ENCODE peak calls at places on chromosomes 7 and 10, in eight cellular contexts. One of them, this sample, is unnamed.

GRCh38 chr10:5563991-5564536 is 39.3 kb downstream of the CALML3 start:
- DNase-seq in PC-3: peak; percentile 51
- DNase-seq in K562: no peak
- DNase-seq in mammary epithelial cell: peak; percentile 93
- DNase-seq in mesendoderm: no peak
- DNase-seq in neural progenitor cell: no peak
- DNase-seq in fibroblast of lung: no peak
- DNase-seq in neuronal stem cell: no peak
- DNase-seq in this sample: peak; percentile 66

GRCh38 chr7:100588438-100588837 is 2.3 kb downstream of the FBXO24 start:
- DNase-seq in mammary epithelial cell: no peak
- DNase-seq in fibroblast of lung: no peak
- DNase-seq in mesendoderm: no peak
- DNase-seq in neuronal stem cell: no peak
- DNase-seq in K562: peak; percentile 50
- DNase-seq in neural progenitor cell: peak; percentile 41
- DNase-seq in PC-3: peak; percentile 36
- DNase-seq in this sample: no peak

GRCh38 chr7:99289185-99289584 is 16.5 kb downstream of the MYH16 start:
- DNase-seq in mammary epithelial cell: no peak
- DNase-seq in neuronal stem cell: no peak
- DNase-seq in fibroblast of lung: no peak
- DNase-seq in mesendoderm: no peak
- DNase-seq in neural progenitor cell: no peak
- DNase-seq in K562: no peak
- DNase-seq in PC-3: no peak
- DNase-seq in this sample: no peak

GRCh38 chr7:90766814-90767564 is 170.9 kb downstream of the CDK14 start:
- DNase-seq in fibroblast of lung: peak; percentile 60
- DNase-seq in mesendoderm: no peak
- DNase-seq in neuronal stem cell: peak; percentile 18
- DNase-seq in PC-3: peak; percentile 70
- DNase-seq in mammary epithelial cell: peak; percentile 80
- DNase-seq in K562: no peak
- DNase-seq in neural progenitor cell: peak; percentile 62
- DNase-seq in this sample: no peak

GRCh38 chr10:18681971-18682403 is 22.8 kb downstream of the ARL5B start:
- DNase-seq in mesendoderm: no peak
- DNase-seq in PC-3: peak; percentile 86
- DNase-seq in mammary epithelial cell: peak; percentile 51
- DNase-seq in neuronal stem cell: no peak
- DNase-seq in neural progenitor cell: no peak
- DNase-seq in fibroblast of lung: no peak
- DNase-seq in K562: no peak
- DNase-seq in this sample: no peak

GRCh38 chr10:122331615-122332446 is 42.7 kb upstream of the PLEKHA1 start:
- DNase-seq in neuronal stem cell: no peak
- DNase-seq in neural progenitor cell: no peak
- DNase-seq in mammary epithelial cell: no peak
- DNase-seq in K562: no peak
- DNase-seq in mesendoderm: no peak
- DNase-seq in PC-3: no peak
- DNase-seq in fibroblast of lung: no peak
- DNase-seq in this sample: no peak

GRCh38 chr7:140674356-140674800 is 1.6 kb downstream of the ADCK2 start:
- DNase-seq in K562: no peak
- DNase-seq in mammary epithelial cell: no peak
- DNase-seq in mesendoderm: no peak
- DNase-seq in neural progenitor cell: no peak
- DNase-seq in PC-3: peak; percentile 25
- DNase-seq in neuronal stem cell: no peak
- DNase-seq in fibroblast of lung: no peak
- DNase-seq in this sample: no peak

GRCh38 chr10:3933733-3934132 is 148.7 kb upstream of the KLF6 start:
- DNase-seq in mammary epithelial cell: no peak
- DNase-seq in mesendoderm: no peak
- DNase-seq in fibroblast of lung: no peak
- DNase-seq in neural progenitor cell: no peak
- DNase-seq in K562: no peak
- DNase-seq in PC-3: no peak
- DNase-seq in neuronal stem cell: no peak
- DNase-seq in this sample: no peak

GRCh38 chr10:74223755-74224530 is 72.9 kb downstream of the ADK start:
- DNase-seq in neural progenitor cell: no peak
- DNase-seq in neuronal stem cell: no peak
- DNase-seq in PC-3: peak; percentile 99
- DNase-seq in K562: no peak
- DNase-seq in mesendoderm: peak; percentile 22
- DNase-seq in fibroblast of lung: peak; percentile 38
- DNase-seq in mammary epithelial cell: peak; percentile 80
- DNase-seq in this sample: no peak

GRCh38 chr10:72297281-72297967 is 23.7 kb downstream of the DDIT4 start:
- DNase-seq in mesendoderm: peak; percentile 49
- DNase-seq in fibroblast of lung: peak; percentile 88
- DNase-seq in neural progenitor cell: no peak
- DNase-seq in mammary epithelial cell: peak; percentile 74
- DNase-seq in neuronal stem cell: no peak
- DNase-seq in K562: peak; percentile 71
- DNase-seq in PC-3: peak; percentile 74
- DNase-seq in this sample: peak; percentile 97

GRCh38 chr10:3948843-3949242 is 163.8 kb upstream of the KLF6 start:
- DNase-seq in mesendoderm: no peak
- DNase-seq in neural progenitor cell: no peak
- DNase-seq in K562: no peak
- DNase-seq in neuronal stem cell: no peak
- DNase-seq in fibroblast of lung: peak; percentile 80
- DNase-seq in mammary epithelial cell: peak; percentile 33
- DNase-seq in PC-3: peak; percentile 88
- DNase-seq in this sample: no peak

GRCh38 chr10:6491841-6492609 is 88.1 kb downstream of the PRKCQ start:
- DNase-seq in mesendoderm: peak; percentile 70
- DNase-seq in neuronal stem cell: no peak
- DNase-seq in neural progenitor cell: no peak
- DNase-seq in fibroblast of lung: no peak
- DNase-seq in PC-3: no peak
- DNase-seq in mammary epithelial cell: peak; percentile 80
- DNase-seq in K562: no peak
- DNase-seq in this sample: no peak

GRCh38 chr10:97713351-97713827 is at the start of gene MARVELD1:
- DNase-seq in neuronal stem cell: peak; percentile 59
- DNase-seq in mammary epithelial cell: peak; percentile 66
- DNase-seq in neural progenitor cell: peak; percentile 79
- DNase-seq in fibroblast of lung: peak; percentile 87
- DNase-seq in K562: peak; percentile 51
- DNase-seq in PC-3: peak; percentile 54
- DNase-seq in mesendoderm: peak; percentile 91
- DNase-seq in this sample: peak; percentile 94

GRCh38 chr10:3467052-3467906 is 294.7 kb upstream of the PITRM1 start:
- DNase-seq in mesendoderm: peak; percentile 87
- DNase-seq in PC-3: peak; percentile 86
- DNase-seq in neuronal stem cell: no peak
- DNase-seq in neural progenitor cell: peak; percentile 32
- DNase-seq in fibroblast of lung: peak; percentile 96
- DNase-seq in mammary epithelial cell: peak; percentile 97
- DNase-seq in K562: no peak
- DNase-seq in this sample: peak; percentile 89

GRCh38 chr10:71840936-71841335 is 10.1 kb downstream of the PSAP start:
- DNase-seq in PC-3: no peak
- DNase-seq in neuronal stem cell: no peak
- DNase-seq in K562: no peak
- DNase-seq in neural progenitor cell: no peak
- DNase-seq in mesendoderm: no peak
- DNase-seq in mammary epithelial cell: no peak
- DNase-seq in fibroblast of lung: no peak
- DNase-seq in this sample: peak; percentile 41

GRCh38 chr7:159022238-159022993 is 122.3 kb downstream of the VIPR2 start:
- DNase-seq in neural progenitor cell: no peak
- DNase-seq in K562: no peak
- DNase-seq in PC-3: peak; percentile 85
- DNase-seq in mesendoderm: no peak
- DNase-seq in mammary epithelial cell: no peak
- DNase-seq in fibroblast of lung: no peak
- DNase-seq in neuronal stem cell: no peak
- DNase-seq in this sample: peak; percentile 53

GRCh38 chr10:99432047-99432446 is 1.6 kb upstream of the GOT1 start:
- DNase-seq in neuronal stem cell: no peak
- DNase-seq in mesendoderm: no peak
- DNase-seq in K562: no peak
- DNase-seq in PC-3: no peak
- DNase-seq in fibroblast of lung: no peak
- DNase-seq in neural progenitor cell: no peak
- DNase-seq in mammary epithelial cell: peak; percentile 6
- DNase-seq in this sample: no peak

GRCh38 chr7:149237502-149237901 is 1.9 kb upstream of the ZNF212 start:
- DNase-seq in fibroblast of lung: no peak
- DNase-seq in mammary epithelial cell: no peak
- DNase-seq in K562: no peak
- DNase-seq in neural progenitor cell: no peak
- DNase-seq in neuronal stem cell: no peak
- DNase-seq in mesendoderm: no peak
- DNase-seq in PC-3: no peak
- DNase-seq in this sample: no peak

GRCh38 chr7:29146082-29146706 is at the start of gene CPVL:
- DNase-seq in neuronal stem cell: peak; percentile 38
- DNase-seq in fibroblast of lung: no peak
- DNase-seq in neural progenitor cell: peak; percentile 64
- DNase-seq in K562: no peak
- DNase-seq in PC-3: peak; percentile 73
- DNase-seq in mammary epithelial cell: no peak
- DNase-seq in mesendoderm: peak; percentile 91
- DNase-seq in this sample: peak; percentile 90

GRCh38 chr7:98878365-98879197 is at the start of gene TRRAP:
- DNase-seq in neuronal stem cell: peak; percentile 72
- DNase-seq in neural progenitor cell: peak; percentile 92
- DNase-seq in mesendoderm: peak; percentile 81
- DNase-seq in PC-3: peak; percentile 63
- DNase-seq in K562: peak; percentile 89
- DNase-seq in mammary epithelial cell: peak; percentile 54
- DNase-seq in fibroblast of lung: peak; percentile 71
- DNase-seq in this sample: peak; percentile 91

DNA sequence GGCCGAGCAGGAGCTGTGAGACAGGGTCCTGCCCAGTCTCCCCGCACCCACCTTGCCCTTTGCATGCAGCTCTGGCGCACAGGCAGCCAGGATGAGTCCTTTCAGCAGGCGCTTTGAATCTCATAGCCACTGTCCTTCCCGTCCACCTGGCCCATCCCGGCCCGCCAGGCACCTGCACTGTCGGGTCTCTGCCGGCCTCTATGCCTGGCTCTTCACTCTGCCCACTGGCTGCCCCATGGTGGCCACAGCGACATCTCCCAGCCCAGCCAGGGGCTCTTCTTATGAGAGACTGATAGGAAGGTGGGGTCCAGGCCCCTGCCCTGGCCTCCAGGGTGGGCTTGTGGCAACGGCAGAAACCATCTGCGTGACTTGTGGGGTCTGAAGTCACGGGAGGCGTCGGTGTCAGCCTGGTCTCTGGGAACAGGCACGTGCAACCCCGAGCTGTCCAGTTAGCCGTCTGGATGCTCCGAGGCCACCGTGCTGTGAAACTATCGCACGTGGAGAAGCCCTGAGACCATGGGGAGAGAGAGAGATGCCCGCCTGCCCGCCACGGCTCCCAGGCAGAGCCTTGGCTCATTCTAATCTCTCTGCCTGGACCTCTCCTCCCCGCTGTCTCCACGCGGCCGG is 37.4 kb downstream of the FOXL3 start:
- DNase-seq in PC-3: no peak
- DNase-seq in fibroblast of lung: no peak
- DNase-seq in mammary epithelial cell: no peak
- DNase-seq in mesendoderm: no peak
- DNase-seq in neuronal stem cell: no peak
- DNase-seq in neural progenitor cell: no peak
- DNase-seq in K562: no peak
- DNase-seq in this sample: peak; percentile 76
- H3K9ac ChIP-seq in PC-3: no peak overlapping the region
- H3K9ac ChIP-seq in fibroblast of lung: no peak overlapping the region
- H3K9ac ChIP-seq in mammary epithelial cell: no peak overlapping the region
- H3K9ac ChIP-seq in mesendoderm: no peak overlapping the region
- H3K9ac ChIP-seq in neuronal stem cell: no peak overlapping the region
- H3K9ac ChIP-seq in neural progenitor cell: no peak overlapping the region
- H3K9ac ChIP-seq in K562: no peak overlapping the region
- H3K9ac ChIP-seq in this sample: no peak overlapping the region

DNA sequence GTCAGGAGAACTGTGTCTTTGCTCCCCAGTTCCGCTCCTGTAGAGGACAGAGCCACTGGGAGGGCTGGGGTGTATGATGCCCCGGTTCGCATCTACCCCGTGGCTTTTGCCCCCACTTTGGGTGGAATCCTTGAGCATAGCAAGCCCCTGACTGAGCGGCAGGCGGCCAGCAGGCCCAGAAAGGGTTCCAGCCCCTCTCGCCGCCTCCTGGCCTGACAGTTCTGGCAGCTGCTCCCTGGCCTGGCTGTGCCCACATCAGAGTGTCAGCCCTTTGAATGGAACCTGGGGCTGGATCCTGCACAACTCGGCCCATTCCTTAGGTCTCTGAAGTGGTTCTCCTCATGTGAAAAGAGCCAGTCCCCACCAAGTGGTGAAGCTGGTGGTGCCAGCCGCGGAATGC is 106.7 kb downstream of the GRK5 start:
- DNase-seq in mesendoderm: no peak
- DNase-seq in PC-3: no peak
- DNase-seq in fibroblast of lung: no peak
- DNase-seq in neural progenitor cell: no peak
- DNase-seq in K562: no peak
- DNase-seq in neuronal stem cell: no peak
- DNase-seq in mammary epithelial cell: no peak
- DNase-seq in this sample: no peak
- H3K27ac ChIP-seq in mesendoderm: no peak overlapping the region
- H3K27ac ChIP-seq in PC-3: no peak overlapping the region
- H3K27ac ChIP-seq in fibroblast of lung: peak overlapping the region; percentile 96
- H3K27ac ChIP-seq in neural progenitor cell: no peak overlapping the region
- H3K27ac ChIP-seq in K562: no peak overlapping the region
- H3K27ac ChIP-seq in neuronal stem cell: no peak overlapping the region
- H3K27ac ChIP-seq in mammary epithelial cell: no peak overlapping the region
- H3K27ac ChIP-seq in this sample: no peak overlapping the region

GRCh38 chr10:96708456-96708855 is 11.9 kb downstream of the PIK3AP1 start:
- DNase-seq in K562: no peak
- DNase-seq in mammary epithelial cell: no peak
- DNase-seq in neural progenitor cell: no peak
- DNase-seq in mesendoderm: no peak
- DNase-seq in neuronal stem cell: no peak
- DNase-seq in fibroblast of lung: no peak
- DNase-seq in PC-3: no peak
- DNase-seq in this sample: no peak
- H3K9ac ChIP-seq in K562: no peak overlapping the region
- H3K9ac ChIP-seq in mammary epithelial cell: no peak overlapping the region
- H3K9ac ChIP-seq in neural progenitor cell: no peak overlapping the region
- H3K9ac ChIP-seq in mesendoderm: no peak overlapping the region
- H3K9ac ChIP-seq in neuronal stem cell: no peak overlapping the region
- H3K9ac ChIP-seq in fibroblast of lung: no peak overlapping the region
- H3K9ac ChIP-seq in PC-3: no peak overlapping the region
- H3K9ac ChIP-seq in this sample: no peak overlapping the region

DNA sequence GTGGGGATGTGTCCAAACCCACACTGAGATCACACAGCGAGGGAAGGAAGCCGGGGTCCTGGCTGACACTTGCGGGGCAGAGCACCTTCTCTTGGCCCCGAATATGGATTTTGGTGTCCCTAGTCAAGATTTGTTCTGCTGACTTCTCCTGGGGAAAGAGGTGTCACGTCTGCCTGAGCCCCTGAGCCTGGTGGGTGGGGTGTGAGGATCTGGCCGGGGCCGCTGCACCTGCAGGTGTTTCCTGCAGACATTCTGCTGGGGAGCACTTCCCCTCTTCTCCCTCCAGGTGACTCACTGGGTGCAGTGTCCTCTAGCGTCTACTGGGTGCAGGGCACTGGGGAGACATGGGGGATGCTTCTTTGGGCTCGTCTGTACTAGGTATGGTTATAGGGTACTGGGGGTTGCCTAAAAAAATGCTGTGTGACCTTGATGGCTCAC is 99.2 kb downstream of the GRK5 start:
- DNase-seq in K562: peak; percentile 60
- DNase-seq in mammary epithelial cell: no peak
- DNase-seq in neuronal stem cell: no peak
- DNase-seq in PC-3: peak; percentile 34
- DNase-seq in neural progenitor cell: no peak
- DNase-seq in fibroblast of lung: no peak
- DNase-seq in mesendoderm: no peak
- DNase-seq in this sample: no peak
- H3K27ac ChIP-seq in K562: peak overlapping the region; percentile 86
- H3K27ac ChIP-seq in mammary epithelial cell: peak overlapping the region; percentile 23
- H3K27ac ChIP-seq in neuronal stem cell: no peak overlapping the region
- H3K27ac ChIP-seq in PC-3: peak overlapping the region; percentile 65
- H3K27ac ChIP-seq in neural progenitor cell: no peak overlapping the region
- H3K27ac ChIP-seq in fibroblast of lung: no peak overlapping the region
- H3K27ac ChIP-seq in mesendoderm: no peak overlapping the region
- H3K27ac ChIP-seq in this sample: no peak overlapping the region